ENCODE peak calls at places on chromosomes 6 and 20, in nine cellular contexts. M is stimulated activated CD4-positive, alpha-beta T cell treated with anti-CD3 and anti-CD28 coated beads, Interleukin-4, amount 100 ng/mL, for 48 hours; V is AG08396; L is EL; F is T-helper 9 cell; N is trophoblast cell; O is LoVo; U is AML-193; A is sigmoid colon. E is an unnamed sample.

GRCh38 chr6:1970151-1970561 is 275.2 kb downstream of the GMDS start:
- DNase-seq in V (no peak), M (no peak), L (no peak), F (no peak), N (peak), A (no peak), U (no peak), O (no peak), E (no peak)

GRCh38 chr6:4671587-4672115 is 104.6 kb upstream of the CDYL start:
- DNase-seq in M (no peak), V (no peak), F (no peak), L (no peak), N (no peak), U (no peak), O (no peak), A (no peak), E (no peak)

GRCh38 chr6:82013561-82014275 is 233.8 kb downstream of the IBTK start:
- DNase-seq in U (no peak), N (peak), L (peak), M (no peak), A (no peak), O (no peak), F (no peak), V (no peak), E (no peak)

GRCh38 chr6:138105880-138106664 is 1.1 kb downstream of the PERP start:
- DNase-seq in L (no peak), M (no peak), F (no peak), U (no peak), A (no peak), N (no peak), O (peak), V (no peak), E (peak)

GRCh38 chr6:149335924-149336323 is 18.4 kb downstream of the TAB2 start:
- DNase-seq in U (no peak), O (peak), M (peak), F (no peak), V (no peak), L (peak), N (no peak), A (no peak), E (peak)

GRCh38 chr20:40564997-40565680 is 123.9 kb downstream of the MAFB start:
- DNase-seq in U (no peak), A (no peak), N (no peak), F (no peak), L (peak), V (peak), M (no peak), O (peak), E (peak)

GRCh38 chr6:112087916-112088315 is 525 bp downstream of the FAM229B start:
- DNase-seq in L (no peak), V (no peak), N (no peak), A (no peak), U (peak), M (no peak), O (no peak), F (no peak), E (peak)

GRCh38 chr6:37990762-37991525 is 171.4 kb downstream of the ZFAND3 start:
- DNase-seq in M (no peak), F (no peak), V (peak), O (no peak), N (peak), L (peak), U (no peak), A (no peak), E (peak)

GRCh38 chr6:141956046-141956761 is 176.5 kb upstream of the GJE1 start:
- DNase-seq in A (no peak), N (no peak), V (peak), U (no peak), O (no peak), F (no peak), L (peak), M (no peak), E (no peak)

GRCh38 chr6:125678601-125679000 is 70.8 kb upstream of the HEY2 start:
- DNase-seq in N (no peak), V (no peak), U (no peak), L (no peak), M (no peak), F (no peak), A (no peak), O (no peak), E (no peak)

GRCh38 chr6:53361549-53362031 is 12.8 kb upstream of the ELOVL5 start:
- DNase-seq in V (peak), O (no peak), U (no peak), A (no peak), F (peak), N (no peak), L (peak), M (peak), E (no peak)

GRCh38 chr6:117237561-117237960 is 27.8 kb upstream of the VGLL2 start:
- DNase-seq in L (peak), M (no peak), N (no peak), F (no peak), A (no peak), U (no peak), O (no peak), V (no peak), E (no peak)

GRCh38 chr6:128580224-128581110 is 60.1 kb upstream of the PTPRK start:
- DNase-seq in U (no peak), F (no peak), N (peak), V (no peak), O (no peak), M (no peak), L (no peak), A (no peak), E (no peak)

GRCh38 chr6:154705471-154706113 is 27.6 kb upstream of the SCAF8 start:
- DNase-seq in M (no peak), A (no peak), V (no peak), L (peak), U (no peak), O (no peak), N (peak), F (no peak), E (no peak)

GRCh38 chr6:146857180-146857959 is 258.6 kb downstream of the ADGB start:
- DNase-seq in A (peak), N (peak), O (peak), U (peak), M (peak), F (peak), L (peak), V (peak), E (peak)

GRCh38 chr6:91731939-91732338 is 1145.1 kb upstream of the MAP3K7 start:
- DNase-seq in O (no peak), A (no peak), M (no peak), L (no peak), F (no peak), N (no peak), U (no peak), V (no peak), E (no peak)

E was measured in ACHN.